ENCODE peak calls at places on chromosomes 6 and 20, in six cellular contexts. N, Q, J, C, W and K are unnamed samples.

GRCh38 chr6:136693090-136693489 is 99.2 kb downstream of the MAP3K5 start:
- DNase-seq in J (no peak), C (peak), N (no peak), W (no peak), Q (no peak), K (no peak)

GRCh38 chr6:129923520-129923919 is 62.4 kb upstream of the TMEM244 start:
- DNase-seq in Q (peak), N (no peak), W (no peak), J (no peak), C (peak), K (no peak)

GRCh38 chr6:56073315-56073714 is 174.1 kb downstream of the COL21A1 start:
- DNase-seq in J (no peak), Q (no peak), W (no peak), C (no peak), N (no peak), K (no peak)

GRCh38 chr6:35302604-35303218 is 5.1 kb downstream of the DEF6 start:
- DNase-seq in W (peak), J (peak), Q (no peak), N (no peak), C (peak), K (no peak)

GRCh38 chr6:136411028-136411329 is 121.3 kb upstream of the BCLAF1 start:
- DNase-seq in N (no peak), Q (no peak), C (no peak), W (no peak), J (no peak), K (no peak)

GRCh38 chr6:162785632-162786242 is 58.0 kb downstream of the PACRG start:
- DNase-seq in W (no peak), C (no peak), J (no peak), N (no peak), Q (no peak), K (no peak)

GRCh38 chr6:137736919-137737318 is 130.1 kb upstream of the TNFAIP3 start:
- DNase-seq in W (no peak), N (no peak), C (no peak), Q (no peak), J (no peak), K (no peak)

GRCh38 chr20:58891686-58892125 is 39.2 kb downstream of the GNAS start:
- DNase-seq in Q (peak), J (peak), N (peak), W (peak), C (no peak), K (no peak)

GRCh38 chr6:15628499-15629131 is 34.2 kb downstream of the DTNBP1 start:
- DNase-seq in C (peak), W (no peak), J (peak), Q (peak), N (peak), K (no peak)

GRCh38 chr6:56399672-56400263 is 152.4 kb upstream of the COL21A1 start:
- DNase-seq in C (no peak), W (no peak), Q (no peak), N (no peak), J (no peak), K (no peak)

GRCh38 chr6:149766156-149766768 is 16.7 kb downstream of the PCMT1 start:
- DNase-seq in C (no peak), Q (peak), J (no peak), W (no peak), N (peak), K (no peak)

GRCh38 chr6:8027965-8028651 is 36.1 kb downstream of the BLOC1S5 start:
- DNase-seq in Q (peak), J (no peak), C (no peak), N (peak), W (no peak), K (no peak)

GRCh38 chr20:46931699-46932098 is 37.1 kb downstream of the EYA2 start:
- DNase-seq in W (no peak), C (no peak), N (no peak), Q (no peak), J (peak), K (no peak)

DNA sequence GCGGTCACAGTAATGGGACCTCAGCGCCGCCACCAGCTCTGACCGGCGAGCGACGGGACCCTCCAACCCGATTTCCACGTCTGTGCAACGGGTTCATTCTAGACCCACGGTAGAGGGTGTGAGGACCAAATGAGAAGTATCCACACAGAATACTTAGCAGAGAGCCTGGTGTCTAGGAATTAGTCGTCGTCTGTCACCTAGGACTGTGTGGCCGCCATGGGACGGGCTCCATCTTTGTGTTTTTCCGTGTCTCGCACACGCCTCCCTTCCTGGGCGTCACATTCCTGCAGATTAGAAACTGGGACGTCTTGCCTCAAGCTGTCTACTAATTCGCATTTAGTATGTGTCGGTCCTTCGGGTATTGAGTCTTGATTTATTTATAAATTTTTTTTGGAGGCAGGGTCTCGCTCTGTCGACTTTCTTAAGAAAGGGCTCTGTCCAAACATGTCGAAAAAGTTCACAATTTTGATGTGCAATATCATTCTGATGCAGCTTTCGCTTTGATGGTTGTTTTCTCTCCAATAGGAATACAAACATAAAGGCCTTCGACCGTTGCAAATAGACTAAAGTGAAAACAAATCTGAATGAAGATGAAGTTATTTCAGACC is 562 bp downstream of the MGME1 start:
- DNase-seq in C (peak), J (peak), N (peak), W (peak), Q (no peak), K (no peak)
- TF ChIP-seq CTCF in C (no peak), J (no peak), N (no peak), W (no peak), Q (no peak), K (no peak)

GRCh38 chr6:11681357-11681756 is 97.2 kb downstream of the ADTRP start:
- DNase-seq in C (no peak), J (no peak), Q (no peak), N (no peak), W (no peak), K (no peak)

GRCh38 chr6:11672261-11672660 is 106.3 kb downstream of the ADTRP start:
- DNase-seq in Q (peak), J (no peak), N (no peak), W (no peak), C (no peak), K (no peak)

GRCh38 chr6:11672669-11673068 is 105.9 kb downstream of the ADTRP start:
- DNase-seq in N (no peak), Q (no peak), C (no peak), J (no peak), W (no peak), K (no peak)

GRCh38 chr6:11675610-11676009 is 103.0 kb downstream of the ADTRP start:
- DNase-seq in N (peak), C (peak), Q (no peak), J (peak), W (no peak), K (no peak)
- TF ChIP-seq CTCF in N (peak), C (peak), Q (peak), J (peak), W (no peak), K (no peak)

GRCh38 chr6:134457941-134458340 is 140.0 kb upstream of the SGK1 start:
- DNase-seq in W (no peak), N (no peak), C (no peak), J (no peak), Q (no peak), K (no peak)
- TF ChIP-seq CTCF in W (peak), N (no peak), C (no peak), J (no peak), Q (no peak), K (no peak)

DNA sequence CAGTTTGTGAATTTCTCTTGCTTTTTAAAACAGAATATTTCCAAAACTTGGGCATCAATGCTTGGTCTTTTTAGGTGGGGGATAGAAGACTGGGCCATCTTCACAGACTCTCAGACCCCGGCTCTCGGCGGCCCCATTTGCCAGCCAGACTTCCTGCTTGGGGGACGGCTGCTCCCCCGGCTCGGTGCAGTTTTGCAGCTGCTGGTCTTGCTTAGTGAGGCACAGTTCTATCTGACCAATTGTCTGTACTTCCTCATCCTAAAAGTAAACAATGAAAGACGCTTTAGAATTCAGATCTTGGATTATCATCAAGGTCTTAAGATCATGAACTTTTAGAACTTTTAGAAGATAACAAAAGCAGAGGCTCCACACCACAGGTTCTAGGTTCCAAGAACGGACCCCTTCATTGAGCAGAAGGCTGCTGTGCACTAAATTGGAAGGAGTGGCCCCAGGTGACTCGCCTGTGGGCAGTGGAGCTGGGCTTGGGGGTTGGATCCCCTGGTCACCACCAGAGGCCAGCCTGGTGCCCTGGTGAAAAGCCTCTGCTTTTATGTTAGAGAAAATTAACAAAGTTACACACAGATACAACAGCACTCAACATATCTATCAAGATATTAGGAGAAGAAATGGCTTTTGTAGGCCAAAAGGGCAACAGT is 26.7 kb downstream of the RNASET2 start:
- DNase-seq in C (no peak), Q (no peak), J (no peak), W (no peak), N (no peak), K (no peak)
- TF ChIP-seq CTCF in C (no peak), Q (no peak), J (peak), W (peak), N (no peak), K (no peak)

GRCh38 chr6:39100358-39100757 is 14.6 kb downstream of the SAYSD1 start:
- DNase-seq in C (no peak), Q (no peak), N (no peak), J (no peak), W (no peak), K (peak)

GRCh38 chr6:39102821-39103136 is 12.2 kb downstream of the SAYSD1 start:
- DNase-seq in J (no peak), C (no peak), N (no peak), W (no peak), Q (no peak), K (peak)

GRCh38 chr6:39104528-39104927 is 10.5 kb downstream of the SAYSD1 start:
- DNase-seq in W (no peak), J (no peak), N (no peak), C (no peak), Q (no peak), K (no peak)

GRCh38 chr6:39107034-39107433 is 8.0 kb downstream of the SAYSD1 start:
- DNase-seq in W (no peak), N (no peak), J (no peak), C (no peak), Q (no peak), K (no peak)

DNA sequence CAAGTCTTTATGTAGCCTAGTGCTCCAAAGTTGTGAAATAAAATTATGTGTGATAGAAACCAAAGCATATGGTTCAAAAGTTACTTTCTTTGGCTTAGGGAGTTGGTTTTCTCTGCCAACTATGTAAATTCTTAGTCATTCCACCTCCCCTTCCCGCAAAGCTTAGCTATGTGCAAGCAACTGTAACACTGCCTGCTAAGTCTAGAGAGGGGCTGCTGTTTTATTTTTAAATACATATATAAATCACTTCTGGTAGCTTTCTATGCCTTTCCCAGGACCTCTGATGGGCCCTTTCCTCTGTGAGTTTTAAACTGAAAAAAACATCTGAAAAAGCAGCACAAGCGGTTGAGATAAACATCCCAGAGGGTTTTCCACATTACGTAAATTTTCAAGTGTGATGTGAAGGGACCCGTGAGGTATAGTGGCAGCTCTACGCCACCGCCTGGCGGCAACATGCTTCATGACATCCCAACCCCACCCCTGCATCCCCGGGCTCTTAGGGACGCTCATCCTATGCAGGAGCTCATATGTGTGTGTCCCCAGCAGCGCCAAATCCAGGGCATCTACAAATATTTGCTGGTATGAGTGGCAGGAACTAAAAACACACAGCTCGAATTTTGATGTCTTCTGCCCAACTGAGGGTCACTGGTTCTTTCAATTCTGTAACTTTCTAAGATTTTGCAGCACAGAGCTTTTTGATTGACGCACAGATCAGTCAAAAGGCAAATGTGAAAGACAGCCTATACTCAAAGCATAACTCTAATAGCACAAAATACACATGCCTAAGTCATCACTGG is 12.8 kb downstream of the SAYSD1 start:
- DNase-seq in W (peak), Q (peak), N (no peak), J (peak), C (no peak), K (peak)
- TF ChIP-seq CTCF in W (peak), Q (peak), N (peak), J (peak), C (peak), K (peak)